ENCODE peak calls at places on chromosome 10, in six cellular contexts. G, J, T, P, D and Y are unnamed samples.

GRCh38 chr10:77770868-77771175 is 133.2 kb upstream of the KCNMA1 start:
- DNase-seq in G (no peak), J (no peak), T (no peak), P (no peak), D (no peak), Y (no peak)

GRCh38 chr10:13717936-13718772 is 131.4 kb downstream of the PRPF18 start:
- DNase-seq in G (peak), J (no peak), T (no peak), P (peak), D (peak), Y (peak)

GRCh38 chr10:133150226-133150625 is 9.8 kb upstream of the KNDC1 start:
- DNase-seq in G (no peak), J (no peak), T (no peak), P (no peak), D (no peak), Y (no peak)

GRCh38 chr10:49527850-49528249 is 11.1 kb downstream of the ERCC6 start:
- DNase-seq in G (no peak), J (no peak), T (no peak), P (no peak), D (no peak), Y (no peak)

GRCh38 chr10:113273151-113273876 is 279.5 kb upstream of the HABP2 start:
- DNase-seq in G (no peak), J (no peak), T (no peak), P (peak), D (no peak), Y (peak)

GRCh38 chr10:131943021-131943814 is 38.5 kb downstream of the BNIP3 start:
- DNase-seq in G (no peak), J (no peak), T (no peak), P (no peak), D (no peak), Y (no peak)

GRCh38 chr10:59057350-59057749 is 119.1 kb upstream of the PHYHIPL start:
- DNase-seq in G (no peak), J (no peak), T (no peak), P (no peak), D (no peak), Y (no peak)

GRCh38 chr10:131569851-131570715 is 258.6 kb upstream of the TCERG1L start:
- DNase-seq in G (no peak), J (no peak), T (no peak), P (no peak), D (no peak), Y (no peak)

GRCh38 chr10:73577788-73578187 is 13.4 kb downstream of the USP54 start:
- DNase-seq in G (no peak), J (no peak), T (no peak), P (peak), D (no peak), Y (peak)

GRCh38 chr10:15311249-15311884 is 59.7 kb downstream of the FAM171A1 start:
- DNase-seq in G (no peak), J (no peak), T (no peak), P (no peak), D (no peak), Y (no peak)

GRCh38 chr10:98446121-98446655 is 547 bp downstream of the HPS1 start:
- DNase-seq in G (no peak), J (no peak), T (no peak), P (peak), D (no peak), Y (no peak)

GRCh38 chr10:62852961-62853702 is 37.0 kb upstream of the EGR2 start:
- DNase-seq in G (no peak), J (no peak), T (no peak), P (no peak), D (no peak), Y (no peak)

GRCh38 chr10:126253613-126254002 is 134.7 kb downstream of the ADAM12 start:
- DNase-seq in G (no peak), J (no peak), T (no peak), P (no peak), D (no peak), Y (no peak)

GRCh38 chr10:90592903-90593302 is 264.9 kb downstream of the HTR7 start:
- DNase-seq in G (no peak), J (no peak), T (no peak), P (no peak), D (no peak), Y (peak)

GRCh38 chr10:35758086-35758485 is 116.0 kb upstream of the FZD8 start:
- DNase-seq in G (no peak), J (no peak), T (no peak), P (no peak), D (no peak), Y (no peak)

GRCh38 chr10:131159771-131160170 is 151.8 kb downstream of the TCERG1L start:
- DNase-seq in G (no peak), J (no peak), T (no peak), P (no peak), D (no peak), Y (no peak)

GRCh38 chr10:677038-677437 is 12.4 kb downstream of the DIP2C start:
- DNase-seq in G (no peak), J (no peak), T (no peak), P (no peak), D (no peak), Y (no peak)

GRCh38 chr10:47182934-47183725 is 116.9 kb upstream of the GDF10 start:
- DNase-seq in G (no peak), J (no peak), T (no peak), P (no peak), D (no peak), Y (no peak)

GRCh38 chr10:28250782-28251181 is 52.1 kb downstream of the MPP7 start:
- DNase-seq in G (no peak), J (peak), T (no peak), P (no peak), D (no peak), Y (no peak)

GRCh38 chr10:95605163-95605562 is 44.0 kb upstream of the SORBS1 start:
- DNase-seq in G (no peak), J (no peak), T (no peak), P (peak), D (no peak), Y (peak)

GRCh38 chr10:124145109-124145860 is 51.9 kb upstream of the CHST15 start:
- DNase-seq in G (no peak), J (no peak), T (no peak), P (peak), D (no peak), Y (peak)